ENCODE peak calls at places on chromosomes 11 and 22, in six cellular contexts. K is HCT116, D is WTC11, T is K562, W is GM12878, M is H1. O is an unnamed sample.

GRCh38 chr22:32053165-32053755 is 10.2 kb downstream of the SLC5A1 start:
- DNase-seq in K (no peak), D (no peak), T (no peak), W (no peak), M (no peak), O (no peak)

GRCh38 chr11:8810331-8811301 is 100.4 kb upstream of the AKIP1 start:
- DNase-seq in K (no peak), D (peak), T (peak), W (no peak), M (no peak), O (peak)

GRCh38 chr11:73173755-73174494 is 31.8 kb upstream of the FCHSD2 start:
- DNase-seq in K (no peak), D (no peak), T (no peak), W (no peak), M (no peak), O (peak)

GRCh38 chr11:74449369-74449931 is 17.9 kb downstream of the KCNE3 start:
- DNase-seq in K (peak), D (no peak), T (peak), W (peak), M (no peak), O (peak)

GRCh38 chr11:132278801-132279574 is 908.6 kb downstream of the NTM start:
- DNase-seq in K (no peak), D (no peak), T (no peak), W (peak), M (no peak), O (no peak)

GRCh38 chr11:94046796-94047195 is 25.6 kb downstream of the HEPHL1 start:
- DNase-seq in K (no peak), D (no peak), T (no peak), W (no peak), M (no peak), O (no peak)

GRCh38 chr11:78224906-78225420 is 36.2 kb downstream of the USP35 start:
- DNase-seq in K (no peak), D (no peak), T (no peak), W (no peak), M (no peak), O (no peak)

GRCh38 chr11:101863361-101863760 is 51.4 kb upstream of the CEP126 start:
- DNase-seq in K (no peak), D (no peak), T (no peak), W (no peak), M (no peak), O (no peak)

GRCh38 chr22:41021039-41021654 is 70.0 kb downstream of the RBX1 start:
- DNase-seq in K (no peak), D (peak), T (no peak), W (no peak), M (no peak), O (no peak)

GRCh38 chr11:77793972-77794371 is 26.6 kb downstream of the RSF1 start:
- DNase-seq in K (no peak), D (no peak), T (no peak), W (no peak), M (no peak), O (peak)

GRCh38 chr11:17887779-17888178 is 125.1 kb downstream of the SERGEF start:
- DNase-seq in K (no peak), D (peak), T (no peak), W (no peak), M (no peak), O (no peak)

GRCh38 chr11:31173926-31174680 is 195.4 kb downstream of the DCDC1 start:
- DNase-seq in K (no peak), D (no peak), T (no peak), W (no peak), M (no peak), O (no peak)

GRCh38 chr22:32858957-32859356 is 57.5 kb downstream of the TIMP3 start:
- DNase-seq in K (no peak), D (no peak), T (no peak), W (no peak), M (no peak), O (no peak)

GRCh38 chr11:128488471-128488870 is 98.9 kb downstream of the ETS1 start:
- DNase-seq in K (no peak), D (no peak), T (no peak), W (no peak), M (no peak), O (no peak)

GRCh38 chr11:65041206-65042035 is at the start of gene SAC3D1:
- DNase-seq in K (peak), D (peak), T (peak), W (no peak), M (no peak), O (no peak)

GRCh38 chr22:37185646-37186227 is 2.3 kb downstream of the C1QTNF6 start:
- DNase-seq in K (no peak), D (no peak), T (no peak), W (no peak), M (no peak), O (no peak)

GRCh38 chr11:12019337-12019736 is 10.9 kb upstream of the DKK3 start:
- DNase-seq in K (no peak), D (no peak), T (no peak), W (no peak), M (no peak), O (peak)

GRCh38 chr11:4484310-4484709 is 1.9 kb downstream of the OR52K1 start:
- DNase-seq in K (no peak), D (no peak), T (no peak), W (no peak), M (no peak), O (no peak)

GRCh38 chr11:121557348-121557747 is 104.6 kb upstream of the SORL1-AS1 start:
- DNase-seq in K (no peak), D (no peak), T (no peak), W (peak), M (no peak), O (no peak)
- TF ChIP-seq ATF3 in K (no peak), D (no peak), T (no peak), W (no peak), M (no peak), O (no peak)

DNA sequence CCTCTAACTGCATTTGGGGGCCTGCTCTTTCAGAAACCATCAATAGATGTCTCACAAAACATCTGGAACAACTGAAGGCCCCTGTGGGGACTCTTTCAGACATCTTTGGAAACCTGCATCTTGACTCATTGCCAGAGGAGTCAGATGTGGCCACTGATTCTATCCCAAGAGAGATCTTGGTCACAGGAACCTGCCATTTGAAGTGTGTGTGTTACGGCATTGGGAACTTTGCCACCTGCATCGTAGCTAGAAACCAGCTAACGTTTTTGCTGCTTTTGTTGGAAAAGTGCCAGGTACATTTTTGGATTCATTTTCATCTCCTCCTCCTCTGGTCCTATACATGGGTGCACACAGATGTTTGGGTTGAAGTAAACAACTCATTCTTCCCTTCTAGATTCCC is 4.3 kb downstream of the SRRD start:
- DNase-seq in K (no peak), D (no peak), T (no peak), W (no peak), M (no peak), O (no peak)
- TF ChIP-seq ATF3 in K (no peak), D (no peak), T (no peak), W (no peak), M (no peak), O (no peak)

GRCh38 chr11:29452131-29452530 is 564.7 kb downstream of the KCNA4 start:
- DNase-seq in K (no peak), D (no peak), T (no peak), W (no peak), M (no peak), O (no peak)

GRCh38 chr11:29449280-29450074 is 567.4 kb downstream of the KCNA4 start:
- DNase-seq in K (no peak), D (no peak), T (no peak), W (no peak), M (no peak), O (no peak)

GRCh38 chr11:29447821-29448220 is 569.0 kb downstream of the KCNA4 start:
- DNase-seq in K (no peak), D (no peak), T (no peak), W (no peak), M (no peak), O (no peak)

GRCh38 chr11:29446132-29446531 is 570.7 kb downstream of the KCNA4 start:
- DNase-seq in K (no peak), D (no peak), T (no peak), W (no peak), M (no peak), O (no peak)

DNA sequence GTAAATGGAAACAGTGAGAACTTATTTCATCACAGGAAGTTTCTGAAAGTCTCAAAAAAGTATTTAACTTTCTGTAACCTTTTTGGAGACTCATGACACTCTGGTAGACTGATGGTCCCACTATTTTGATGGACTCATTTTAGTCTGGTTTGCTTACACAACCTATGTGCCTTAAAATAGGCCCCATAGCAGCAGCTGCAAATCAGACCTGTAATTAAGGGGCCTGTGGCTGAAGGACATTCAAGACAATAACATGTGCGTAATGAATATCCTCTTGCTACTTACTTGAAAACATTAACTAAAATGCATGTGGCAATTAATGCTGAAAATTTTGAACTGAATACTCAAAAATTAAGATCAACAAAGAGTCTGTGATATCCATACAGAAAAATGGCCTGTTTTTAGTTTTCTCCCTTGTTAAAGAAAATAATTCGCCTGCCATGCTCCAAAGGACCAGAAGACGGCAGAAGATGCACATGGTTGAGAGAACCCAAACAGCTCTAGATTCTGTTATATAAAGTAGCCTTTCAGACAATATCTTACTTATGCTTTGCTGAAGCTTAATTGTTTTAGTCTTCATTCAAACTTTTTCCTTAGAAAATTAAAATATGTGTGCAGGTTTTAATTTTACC is 568.5 kb downstream of the KCNA4 start:
- DNase-seq in K (peak), D (peak), T (no peak), W (no peak), M (no peak), O (no peak)
- TF ChIP-seq ATF3 in K (no peak), D (no peak), T (no peak), W (no peak), M (no peak), O (no peak)

GRCh38 chr11:858053-858992 is 15.7 kb downstream of the TSPAN4 start:
- DNase-seq in K (no peak), D (no peak), T (no peak), W (no peak), M (no peak), O (no peak)

GRCh38 chr11:858993-859339 is 16.3 kb downstream of the TSPAN4 start:
- DNase-seq in K (no peak), D (no peak), T (no peak), W (no peak), M (no peak), O (no peak)

GRCh38 chr11:860238-861104 is 17.8 kb downstream of the TSPAN4 start:
- DNase-seq in K (no peak), D (no peak), T (no peak), W (no peak), M (no peak), O (no peak)

GRCh38 chr11:861105-861479 is 18.4 kb downstream of the TSPAN4 start:
- DNase-seq in K (no peak), D (no peak), T (no peak), W (no peak), M (no peak), O (no peak)

GRCh38 chr11:859394-860131 is 16.9 kb downstream of the TSPAN4 start:
- DNase-seq in K (no peak), D (no peak), T (peak), W (no peak), M (no peak), O (no peak)
- TF ChIP-seq ATF3 in K (no peak), D (no peak), T (no peak), W (no peak), M (no peak), O (no peak)

DNA sequence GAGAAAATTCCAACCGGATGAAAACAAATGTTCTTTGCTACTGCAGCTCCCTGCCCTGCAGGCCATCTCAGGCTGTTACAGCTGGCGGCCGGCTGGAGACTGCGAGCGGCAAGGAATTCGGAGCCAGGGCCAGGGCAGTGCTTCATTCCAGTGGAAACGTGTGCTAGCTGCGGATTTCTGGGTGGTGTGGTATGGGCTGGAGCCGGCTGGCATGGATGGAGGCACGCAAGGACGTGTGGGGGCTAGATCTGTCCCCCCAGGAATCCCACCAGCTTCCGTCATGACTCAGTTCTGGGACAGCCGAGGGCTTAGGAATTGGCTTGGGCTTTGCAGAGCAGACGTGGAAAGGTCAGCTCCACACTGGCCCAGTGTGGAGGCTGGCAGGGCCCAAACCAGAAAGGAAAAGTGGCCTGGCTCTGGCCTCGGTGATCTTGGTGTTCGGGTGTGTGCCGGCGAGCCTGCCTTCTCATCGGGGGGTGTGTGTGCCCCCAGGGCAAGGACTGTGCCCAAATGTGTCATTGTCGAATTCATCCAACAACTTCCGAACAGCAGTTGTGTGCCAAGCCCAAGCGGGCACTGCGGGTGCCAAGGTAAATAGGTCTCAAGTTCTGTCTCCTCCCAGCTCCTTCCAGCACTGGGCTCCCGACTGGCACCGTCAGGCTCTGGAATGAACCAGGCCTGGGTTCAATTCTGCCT is 48.1 kb upstream of the SHISAL1 start:
- DNase-seq in K (no peak), D (no peak), T (no peak), W (no peak), M (no peak), O (no peak)
- TF ChIP-seq ATF3 in K (no peak), D (no peak), T (no peak), W (no peak), M (no peak), O (no peak)

DNA sequence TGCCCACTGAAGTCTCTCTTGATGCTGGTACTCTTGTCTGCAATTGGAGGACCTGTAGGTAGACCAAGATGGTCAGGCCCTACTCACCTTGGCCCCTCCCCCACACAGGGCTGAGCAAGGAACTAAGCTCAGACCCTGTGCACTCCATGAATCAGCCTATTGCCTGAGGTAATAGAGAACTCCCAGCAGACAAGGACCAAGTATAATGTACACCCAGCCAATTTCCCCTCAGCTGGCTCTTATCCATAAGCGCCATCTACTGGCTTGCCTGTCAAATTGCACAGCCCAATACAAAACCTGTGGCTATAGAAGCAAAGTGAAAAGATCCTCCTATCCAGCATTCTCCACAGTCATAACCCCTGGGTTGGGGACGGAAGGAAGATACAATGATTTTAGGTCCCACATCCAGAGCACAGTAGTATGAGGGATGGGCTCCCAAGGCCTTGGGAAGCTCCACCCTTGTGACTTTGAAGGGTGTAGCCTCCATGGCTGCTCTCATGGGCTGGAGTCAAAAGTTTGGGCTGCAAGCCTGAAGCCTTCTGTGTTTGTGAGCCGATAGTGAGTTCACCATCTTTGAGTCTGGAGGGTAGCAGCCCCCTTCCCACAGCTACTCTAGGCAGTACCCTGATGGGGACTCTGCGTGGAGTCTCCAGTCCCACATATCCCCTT is 56.0 kb downstream of the GLYATL2 start:
- DNase-seq in K (peak), D (peak), T (peak), W (peak), M (no peak), O (peak)
- TF ChIP-seq ATF3 in K (no peak), D (no peak), T (no peak), W (no peak), M (no peak), O (no peak)